ENCODE peak calls at places on chromosome 1, in five cellular contexts. I, D, N, P and T are unnamed samples.

GRCh38 chr1:84298336-84298687 is 3.2 kb upstream of the SAMD13 start:
- DNase-seq in I (peak; percentile 94), D (no peak), N (no peak), P (peak; percentile 62), T (peak; percentile 70)

GRCh38 chr1:84253891-84254290 is 47.6 kb upstream of the SAMD13 start:
- DNase-seq in I (no peak), D (no peak), N (no peak), P (peak; percentile 41), T (peak; percentile 65)

GRCh38 chr1:65344171-65344570 is 34.8 kb downstream of the DNAJC6 start:
- DNase-seq in I (no peak), D (no peak), N (peak; percentile 55), P (no peak), T (no peak)

GRCh38 chr1:79322511-79323027 is 316.0 kb upstream of the ADGRL4 start:
- DNase-seq in I (no peak), D (no peak), N (no peak), P (no peak), T (no peak)

GRCh38 chr1:37502104-37502503 is 12.5 kb downstream of the MEAF6 start:
- DNase-seq in I (no peak), D (no peak), N (no peak), P (no peak), T (no peak)

GRCh38 chr1:54340876-54341275 is 65.3 kb downstream of the SSBP3 start:
- DNase-seq in I (no peak), D (no peak), N (no peak), P (no peak), T (no peak)

GRCh38 chr1:9246215-9246614 is 11.6 kb downstream of the H6PD start:
- DNase-seq in I (no peak), D (no peak), N (no peak), P (no peak), T (no peak)

GRCh38 chr1:62528015-62528414 is 69.3 kb upstream of the ANGPTL3 start:
- DNase-seq in I (no peak), D (no peak), N (no peak), P (no peak), T (no peak)

GRCh38 chr1:58162952-58163550 is 383.5 kb downstream of the OMA1 start:
- DNase-seq in I (no peak), D (no peak), N (no peak), P (peak; percentile 59), T (peak; percentile 66)

GRCh38 chr1:115426271-115426771 is 88.3 kb upstream of the NGF start:
- DNase-seq in I (no peak), D (no peak), N (no peak), P (no peak), T (peak; percentile 67)

GRCh38 chr1:192224846-192225245 is 66.6 kb downstream of the RGS18 start:
- DNase-seq in I (no peak), D (no peak), N (no peak), P (no peak), T (no peak)

GRCh38 chr1:204419064-204419403 is 7.4 kb upstream of the PPP1R15B start:
- DNase-seq in I (no peak), D (no peak), N (no peak), P (no peak), T (no peak)

GRCh38 chr1:33317354-33317753 is 3.5 kb downstream of the A3GALT2 start:
- DNase-seq in I (no peak), D (no peak), N (no peak), P (no peak), T (no peak)

GRCh38 chr1:180353930-180354329 is 123.9 kb downstream of the LHX4 start:
- DNase-seq in I (no peak), D (no peak), N (no peak), P (no peak), T (no peak)

GRCh38 chr1:215497516-215497915 is 69.6 kb upstream of the KCTD3 start:
- DNase-seq in I (no peak), D (no peak), N (no peak), P (no peak), T (no peak)

GRCh38 chr1:181179980-181180964 is 91.8 kb downstream of the IER5 start:
- DNase-seq in I (no peak), D (peak; percentile 4), N (no peak), P (no peak), T (no peak)

GRCh38 chr1:107551491-107551890 is 410.7 kb downstream of the NTNG1 start:
- DNase-seq in I (no peak), D (no peak), N (no peak), P (no peak), T (no peak)

GRCh38 chr1:232012773-232013386 is 386.3 kb downstream of the DISC1 start:
- DNase-seq in I (no peak), D (no peak), N (no peak), P (no peak), T (peak; percentile 87)

GRCh38 chr1:113783254-113784103 is 24.2 kb upstream of the PHTF1 start:
- DNase-seq in I (no peak), D (peak; percentile 55), N (no peak), P (no peak), T (no peak)

GRCh38 chr1:31753623-31754349 is 10.4 kb downstream of the ADGRB2 start:
- DNase-seq in I (no peak), D (no peak), N (no peak), P (peak; percentile 80), T (no peak)

GRCh38 chr1:228691926-228692325 is 43.4 kb upstream of the RHOU start:
- DNase-seq in I (no peak), D (no peak), N (no peak), P (peak; percentile 32), T (no peak)

DNA sequence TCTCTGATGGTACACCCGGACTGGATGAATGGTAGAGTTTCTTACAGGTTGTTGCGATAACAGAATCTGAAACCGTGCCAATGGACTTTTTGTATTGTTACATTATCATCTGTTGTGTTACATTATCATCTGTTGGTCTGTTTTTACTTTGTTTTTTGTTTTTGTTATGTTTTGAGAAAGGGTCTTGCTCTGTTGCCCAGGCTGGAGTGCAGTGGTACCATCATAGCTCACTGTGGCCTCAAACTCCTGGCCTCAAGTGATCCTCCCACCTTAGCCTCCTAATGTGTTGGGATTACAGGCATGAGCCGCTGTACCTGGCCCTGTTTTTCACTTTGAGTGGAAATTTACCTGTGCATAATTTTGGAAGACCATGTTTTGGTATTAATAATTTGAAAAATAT is 10.2 kb upstream of the PEX10 start:
- DNase-seq in I (no peak), D (no peak), N (no peak), P (no peak), T (no peak)
- TF ChIP-seq POLR2A in I (no peak), D (no peak), N (no peak), P (no peak), T (no peak)

DNA sequence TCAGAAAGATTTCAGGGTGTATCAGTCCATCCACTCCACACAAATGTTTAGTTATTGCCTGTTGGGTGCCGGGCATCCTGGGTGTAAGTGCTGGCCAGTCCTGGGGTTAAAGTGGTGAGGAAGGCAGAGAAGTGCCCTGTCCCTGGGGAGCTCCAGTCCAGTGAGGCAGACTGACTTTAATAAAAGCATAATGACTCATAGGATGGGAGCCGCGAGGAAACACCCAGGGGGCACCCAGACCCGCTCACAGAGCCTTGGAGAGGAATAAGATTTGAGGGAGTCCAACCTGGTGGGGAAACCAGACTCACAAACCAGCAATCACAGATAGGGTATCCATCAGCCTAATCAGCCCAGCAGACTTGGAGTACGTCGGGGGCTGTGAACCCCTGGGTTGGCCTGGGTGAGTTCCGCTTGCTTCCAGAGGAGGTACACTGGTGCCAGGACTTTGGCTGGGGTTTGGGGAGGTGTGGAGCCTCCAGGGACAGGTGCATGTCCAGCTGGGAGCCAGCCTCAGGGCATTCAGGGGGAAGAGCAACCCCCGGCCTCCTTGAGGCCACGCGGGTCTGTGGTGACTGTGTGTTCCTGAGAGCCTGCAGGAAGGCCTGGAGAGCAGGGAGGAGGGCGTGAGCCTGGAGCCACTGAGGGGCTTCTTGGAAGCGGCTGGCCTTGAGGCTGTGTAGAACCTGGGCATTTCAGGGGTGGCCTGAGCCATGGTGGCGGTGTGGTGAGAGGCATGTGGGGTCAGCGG is 3.7 kb downstream of the PEAR1 start:
- DNase-seq in I (no peak), D (no peak), N (no peak), P (no peak), T (no peak)
- TF ChIP-seq EP300 in I (no peak), D (no peak), N (no peak), P (no peak), T (no peak)

GRCh38 chr1:92538413-92539061 is 51.8 kb upstream of the GFI1 start:
- DNase-seq in I (no peak), D (peak; percentile 51), N (no peak), P (no peak), T (no peak)
- TF ChIP-seq POLR2A in I (no peak), D (peak; percentile 36), N (no peak), P (no peak), T (no peak)

GRCh38 chr1:172449585-172450523 is 6.0 kb upstream of the PIGC start:
- DNase-seq in I (no peak), D (no peak), N (no peak), P (peak; percentile 62), T (peak; percentile 74)

GRCh38 chr1:172447641-172448040 is 3.8 kb upstream of the PIGC start:
- DNase-seq in I (no peak), D (no peak), N (peak; percentile 60), P (no peak), T (no peak)

GRCh38 chr1:172450524-172450885 is 6.6 kb upstream of the PIGC start:
- DNase-seq in I (peak; percentile 34), D (no peak), N (no peak), P (no peak), T (no peak)

GRCh38 chr1:172451002-172451443 is 7.2 kb upstream of the PIGC start:
- DNase-seq in I (no peak), D (no peak), N (no peak), P (peak; percentile 43), T (no peak)

DNA sequence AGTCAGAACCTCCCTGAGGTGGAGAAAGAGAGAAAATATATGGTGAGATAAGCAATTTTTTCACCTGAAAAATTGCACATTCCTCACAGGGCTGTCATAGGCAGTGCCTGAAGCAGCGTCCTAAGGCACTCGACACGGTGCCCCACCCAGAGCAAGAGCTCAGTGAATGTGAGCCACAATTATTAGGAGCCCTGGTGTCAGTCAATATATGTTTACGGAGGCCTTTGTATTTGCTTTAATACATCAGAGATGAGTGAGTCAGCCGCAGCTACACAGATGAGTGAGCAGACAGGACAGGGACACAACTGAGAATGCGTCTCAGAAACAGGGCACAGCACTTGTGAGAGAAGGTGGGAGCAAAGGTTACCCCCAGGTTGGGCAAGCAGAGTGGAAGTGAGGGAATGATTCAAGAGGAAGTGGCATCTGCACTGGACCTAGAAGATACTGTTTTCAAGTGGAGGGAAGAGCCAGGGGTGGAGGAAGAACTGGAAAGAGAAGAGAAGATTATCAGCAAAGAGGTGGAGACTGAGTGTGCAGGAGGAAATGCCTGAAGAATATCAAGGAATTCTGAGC is 5.2 kb upstream of the PIGC start:
- DNase-seq in I (no peak), D (no peak), N (no peak), P (no peak), T (no peak)
- TF ChIP-seq EP300 in I (no peak), D (no peak), N (no peak), P (no peak), T (no peak)

DNA sequence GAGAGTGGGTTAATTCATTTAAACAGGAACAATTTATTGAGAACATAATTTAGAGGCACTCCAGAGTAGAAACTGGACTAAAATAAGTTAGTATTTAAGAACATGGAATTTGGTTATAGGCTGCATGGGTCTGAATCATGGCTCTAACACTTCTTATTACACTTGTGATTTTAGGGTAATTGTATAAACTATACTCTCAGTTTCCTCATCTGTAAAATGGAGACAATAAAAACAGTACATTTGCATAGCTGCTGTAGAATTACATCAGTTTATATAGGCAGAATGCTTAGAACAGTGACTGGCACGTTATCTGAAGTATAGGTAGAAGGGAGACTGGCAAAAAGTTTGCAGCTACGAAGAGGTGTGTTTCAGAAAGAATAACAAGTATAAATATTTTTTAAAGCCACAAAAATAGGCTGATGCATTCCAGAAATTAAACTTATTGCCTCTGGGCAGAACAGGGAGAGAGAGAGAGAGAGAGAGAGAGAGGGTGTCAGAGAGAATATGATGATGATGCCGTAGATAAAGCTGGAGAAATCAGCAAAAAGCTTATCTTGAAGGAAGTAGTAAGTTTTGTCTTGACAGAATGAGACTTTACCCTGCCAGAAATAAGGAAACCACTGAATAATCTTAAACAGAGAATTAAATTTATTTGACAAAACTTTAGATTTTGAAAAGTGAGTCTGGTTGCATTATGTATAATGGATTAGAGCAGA is 8.1 kb upstream of the OR6K3 start:
- DNase-seq in I (no peak), D (no peak), N (no peak), P (no peak), T (no peak)
- TF ChIP-seq POLR2A in I (no peak), D (no peak), N (no peak), P (no peak), T (no peak)